ENCODE peak calls at places on chromosomes 7 and 10, in seven cellular contexts. Z is WERI-Rb-1, C is hepatocyte, M is endothelial cell, N is pons, H is NCI-H1092, L is GM10248. E is an unnamed sample.

GRCh38 chr7:82098410-82098809 is 328.6 kb upstream of the HGF start:
- DNase-seq in Z (no peak), C (no peak), M (no peak), N (no peak), H (no peak), L (no peak), E (no peak)

GRCh38 chr7:76047305-76047810 is 442 bp downstream of the STYXL1 start:
- DNase-seq in Z (no peak), C (no peak), M (no peak), N (peak), H (no peak), L (peak), E (no peak)

GRCh38 chr7:979886-980571 is 3.0 kb upstream of the CYP2W1 start:
- DNase-seq in Z (no peak), C (no peak), M (no peak), N (no peak), H (no peak), L (no peak), E (no peak)

GRCh38 chr10:124341768-124342135 is 77.0 kb downstream of the OAT start:
- DNase-seq in Z (no peak), C (no peak), M (no peak), N (no peak), H (no peak), L (no peak), E (no peak)

GRCh38 chr10:49280001-49280408 is 19.0 kb upstream of the C10orf71 start:
- DNase-seq in Z (no peak), C (no peak), M (no peak), N (no peak), H (no peak), L (no peak), E (no peak)

GRCh38 chr10:130936844-130937243 is 374.7 kb downstream of the TCERG1L start:
- DNase-seq in Z (no peak), C (peak), M (no peak), N (no peak), H (no peak), L (no peak), E (no peak)

GRCh38 chr10:60733189-60733815 is 45.0 kb upstream of the CDK1 start:
- DNase-seq in Z (peak), C (peak), M (peak), N (no peak), H (no peak), L (peak), E (peak)

GRCh38 chr10:3226960-3227724 is 54.6 kb upstream of the PITRM1 start:
- DNase-seq in Z (no peak), C (no peak), M (no peak), N (no peak), H (no peak), L (no peak), E (no peak)

GRCh38 chr10:33661580-33662269 is 327.3 kb upstream of the NRP1 start:
- DNase-seq in Z (no peak), C (peak), M (peak), N (peak), H (no peak), L (no peak), E (no peak)

GRCh38 chr10:125398270-125398669 is 237.9 kb upstream of the CTBP2 start:
- DNase-seq in Z (no peak), C (no peak), M (no peak), N (no peak), H (no peak), L (no peak), E (no peak)

GRCh38 chr10:59234814-59235429 is 58.5 kb downstream of the PHYHIPL start:
- DNase-seq in Z (no peak), C (peak), M (peak), N (peak), H (no peak), L (no peak), E (no peak)

GRCh38 chr10:102393411-102394078 is 2.0 kb upstream of the NFKB2 start:
- DNase-seq in Z (no peak), C (no peak), M (no peak), N (no peak), H (no peak), L (no peak), E (no peak)

GRCh38 chr7:117202511-117202910 is 120.3 kb downstream of the WNT2 start:
- DNase-seq in Z (no peak), C (no peak), M (no peak), N (no peak), H (no peak), L (no peak), E (no peak)

GRCh38 chr10:14416308-14416700 is 85.6 kb upstream of the FRMD4A start:
- DNase-seq in Z (no peak), C (peak), M (no peak), N (no peak), H (no peak), L (no peak), E (no peak)

GRCh38 chr7:19713676-19714075 is 4.8 kb upstream of the POLR1F start:
- DNase-seq in Z (peak), C (peak), M (peak), N (peak), H (no peak), L (no peak), E (peak)

GRCh38 chr7:1555046-1555812 is 776 bp downstream of the TMEM184A start:
- DNase-seq in Z (peak), C (peak), M (no peak), N (no peak), H (peak), L (no peak), E (no peak)

GRCh38 chr10:86988501-86988900 is 20.2 kb downstream of the ADIRF start:
- DNase-seq in Z (no peak), C (no peak), M (no peak), N (no peak), H (no peak), L (no peak), E (no peak)

GRCh38 chr10:126062132-126063032 is 166.0 kb downstream of the FANK1 start:
- DNase-seq in Z (no peak), C (peak), M (no peak), N (peak), H (no peak), L (no peak), E (no peak)

GRCh38 chr10:105989995-105990394 is 1174.5 kb downstream of the SORCS1 start:
- DNase-seq in Z (no peak), C (no peak), M (no peak), N (no peak), H (no peak), L (no peak), E (no peak)

GRCh38 chr10:73788864-73789658 is 3.7 kb downstream of the ZSWIM8 start:
- DNase-seq in Z (no peak), C (no peak), M (no peak), N (no peak), H (no peak), L (no peak), E (no peak)

GRCh38 chr7:132469264-132469663 is 107.0 kb downstream of the PLXNA4 start:
- DNase-seq in Z (no peak), C (no peak), M (no peak), N (no peak), H (no peak), L (no peak), E (no peak)

GRCh38 chr10:34343764-34344163 is 471.3 kb downstream of the PARD3 start:
- DNase-seq in Z (no peak), C (no peak), M (no peak), N (no peak), H (no peak), L (no peak), E (no peak)